ENCODE peak calls at places on chromosomes 2 and 18, in ten cellular contexts. B is left ventricle myocardium inferior; W is NCI-H748 treated with DMSO at 0.1 percent for 48 hours; U is stimulated activated CD4-positive, alpha-beta T cell treated with anti-CD3 and anti-CD28 coated beads, Interleukin-4, amount 100 ng/mL, for 4 hours; D is NCI-H1105 treated with DMSO at 0.1 percent for 48 hours; T is H9; Y is nucleus accumbens; G is HFFc6; P is COR-L47; J is dorsolateral prefrontal cortex. H is an unnamed sample.

GRCh38 chr2:103161456-103162289 is 399.8 kb downstream of the TMEM182 start:
- DNase-seq in B (no peak), W (peak), U (no peak), D (peak), T (no peak), Y (no peak), G (peak), P (peak), J (no peak), H (peak)

GRCh38 chr2:162202203-162202602 is 41.0 kb downstream of the FAP start:
- DNase-seq in B (no peak), W (no peak), U (no peak), D (peak), T (no peak), Y (no peak), G (no peak), P (no peak), J (no peak), H (no peak)

GRCh38 chr18:35128675-35129074 is 87.5 kb downstream of the MAPRE2 start:
- DNase-seq in B (no peak), W (no peak), U (no peak), D (no peak), T (no peak), Y (no peak), G (no peak), P (no peak), J (no peak), H (no peak)

GRCh38 chr2:99031991-99032390 is 96.0 kb upstream of the CRACDL start:
- DNase-seq in B (no peak), W (no peak), U (no peak), D (no peak), T (no peak), Y (no peak), G (no peak), P (no peak), J (no peak), H (no peak)

GRCh38 chr18:54613174-54613573 is 22.1 kb downstream of the DYNAP start:
- DNase-seq in B (no peak), W (no peak), U (no peak), D (no peak), T (no peak), Y (no peak), G (no peak), P (no peak), J (no peak), H (no peak)

GRCh38 chr18:48310999-48311398 is 98.2 kb downstream of the ZBTB7C start:
- DNase-seq in B (no peak), W (no peak), U (no peak), D (no peak), T (no peak), Y (no peak), G (no peak), P (no peak), J (no peak), H (no peak)

GRCh38 chr18:58209326-58209725 is 165.3 kb downstream of the NEDD4L start:
- DNase-seq in B (no peak), W (no peak), U (no peak), D (no peak), T (no peak), Y (no peak), G (no peak), P (no peak), J (no peak), H (no peak)

GRCh38 chr18:56319953-56320352 is 318.4 kb downstream of the TXNL1 start:
- DNase-seq in B (no peak), W (no peak), U (no peak), D (no peak), T (no peak), Y (no peak), G (no peak), P (no peak), J (no peak), H (no peak)

GRCh38 chr2:162688403-162688802 is 150.2 kb downstream of the KCNH7 start:
- DNase-seq in B (no peak), W (no peak), U (no peak), D (no peak), T (no peak), Y (no peak), G (no peak), P (no peak), J (no peak), H (no peak)

GRCh38 chr2:9837451-9837850 is 5.8 kb upstream of the TAF1B start:
- DNase-seq in B (no peak), W (no peak), U (no peak), D (no peak), T (no peak), Y (no peak), G (no peak), P (no peak), J (no peak), H (no peak)

GRCh38 chr2:176088048-176088936 is 4.2 kb upstream of the HOXD13 start:
- DNase-seq in B (peak), W (peak), U (no peak), D (no peak), T (peak), Y (peak), G (no peak), P (peak), J (no peak), H (peak)

GRCh38 chr2:60555066-60555793 is 1.8 kb upstream of the BCL11A start:
- DNase-seq in B (peak), W (peak), U (peak), D (peak), T (peak), Y (peak), G (peak), P (peak), J (peak), H (peak)

GRCh38 chr2:72035518-72036172 is 112.0 kb downstream of the CYP26B1 start:
- DNase-seq in B (no peak), W (no peak), U (no peak), D (no peak), T (peak), Y (no peak), G (no peak), P (no peak), J (no peak), H (no peak)

GRCh38 chr2:148555622-148556294 is 88.8 kb upstream of the EPC2 start:
- DNase-seq in B (no peak), W (no peak), U (no peak), D (no peak), T (no peak), Y (no peak), G (no peak), P (no peak), J (no peak), H (no peak)

H was measured in NCI-H526 treated with DMSO at 0.1 percent for 48 hours.